ENCODE peak calls at places on chromosomes 16 and 17, in seven cellular contexts. O is stimulated activated CD8-positive, alpha-beta memory T cell treated with anti-CD3 and anti-CD28 coated beads, Interleukin-12 subunit alpha, Interleukin-12 subunit beta, amount 100 ng/mL, for 4 hours; C is HTR-8/SVneo; L is mesothelial cell of epicardium; M is EH; Y is hepatic stellate cell; E is memory B cell. V is an unnamed sample.
A peak's percentile ranks its signal among the peaks of the same experiment; 100 is the strongest.

GRCh38 chr17:45320931-45321461 is 4.2 kb upstream of the MAP3K14 start:
- DNase-seq in L (no peak), O (no peak), C (peak; percentile 98), M (peak; percentile 100), Y (peak; percentile 89), E (no peak), V (no peak)

GRCh38 chr16:67185866-67186134 is 2.0 kb upstream of the MATCAP1 start:
- DNase-seq in M (no peak), C (no peak), Y (no peak), L (no peak), O (no peak), E (no peak), V (no peak)

GRCh38 chr17:16926061-16926511 is 45.8 kb downstream of the TNFRSF13B start:
- DNase-seq in O (no peak), C (no peak), M (no peak), L (no peak), Y (no peak), E (no peak), V (no peak)

GRCh38 chr16:83994087-83994486 is 26.0 kb downstream of the NECAB2 start:
- DNase-seq in Y (peak; percentile 90), E (no peak), M (peak; percentile 87), L (no peak), C (peak; percentile 58), O (no peak), V (no peak)

GRCh38 chr17:872843-873242 is 90.7 kb downstream of the MRM3 start:
- DNase-seq in M (no peak), C (no peak), L (no peak), E (no peak), Y (no peak), O (no peak), V (no peak)

GRCh38 chr16:12675852-12676251 is 127.8 kb downstream of the CPPED1 start:
- DNase-seq in O (no peak), E (no peak), Y (no peak), L (no peak), C (peak; percentile 13), M (peak; percentile 68), V (no peak)

GRCh38 chr16:25063865-25064264 is 47.7 kb upstream of the LCMT1 start:
- DNase-seq in Y (peak; percentile 79), L (no peak), C (no peak), O (no peak), E (no peak), M (peak; percentile 69), V (no peak)

GRCh38 chr17:7133424-7133823 is 18.8 kb upstream of the ASGR2 start:
- DNase-seq in M (peak; percentile 25), C (no peak), O (peak; percentile 53), E (peak; percentile 52), Y (no peak), L (no peak), V (no peak)

GRCh38 chr17:16997514-16998429 is 25.9 kb upstream of the TNFRSF13B start:
- DNase-seq in E (no peak), C (no peak), M (no peak), O (peak; percentile 45), L (no peak), Y (peak; percentile 59), V (no peak)

GRCh38 chr16:2374644-2375043 is 34.1 kb upstream of the ABCA3 start:
- DNase-seq in L (no peak), Y (no peak), O (no peak), E (no peak), M (no peak), C (no peak), V (no peak)

GRCh38 chr17:66175892-66176291 is 16.0 kb downstream of the CEP112 start:
- DNase-seq in Y (no peak), M (peak; percentile 28), L (no peak), O (no peak), C (no peak), E (no peak), V (no peak)

GRCh38 chr16:2420035-2420434 is 9.2 kb upstream of the CCNF start:
- DNase-seq in C (no peak), M (peak; percentile 39), O (no peak), E (no peak), L (no peak), Y (no peak), V (no peak)

GRCh38 chr16:66358231-66358630 is 8.3 kb upstream of the CDH5 start:
- DNase-seq in O (no peak), E (no peak), M (no peak), C (no peak), L (no peak), Y (no peak), V (no peak)

GRCh38 chr17:50863221-50863843 is 2.8 kb downstream of the TOB1 start:
- DNase-seq in M (peak; percentile 43), L (no peak), E (no peak), Y (no peak), C (no peak), O (no peak), V (no peak)

GRCh38 chr17:57257213-57257873 is 1.0 kb downstream of the MSI2 start:
- DNase-seq in L (no peak), C (no peak), Y (no peak), M (no peak), O (no peak), E (no peak), V (no peak)

GRCh38 chr17:57993471-57994365 is 5.7 kb upstream of the VEZF1 start:
- DNase-seq in L (no peak), E (no peak), M (no peak), C (no peak), O (no peak), Y (no peak), V (no peak)

GRCh38 chr17:40519089-40519775 is 17.8 kb upstream of the TNS4 start:
- DNase-seq in Y (no peak), L (no peak), E (no peak), C (no peak), M (no peak), O (no peak), V (no peak)

GRCh38 chr17:45895304-45895968 is 1.1 kb downstream of the MAPT start:
- DNase-seq in L (peak; percentile 53), O (no peak), Y (no peak), C (no peak), M (no peak), E (peak; percentile 40), V (no peak)

GRCh38 chr17:77944390-77945222 is 13.9 kb upstream of the TNRC6C start:
- DNase-seq in M (no peak), E (no peak), C (no peak), O (no peak), L (no peak), Y (no peak), V (no peak)

GRCh38 chr16:88015806-88016140 is 64.5 kb downstream of the BANP start:
- DNase-seq in Y (no peak), C (no peak), L (no peak), M (no peak), E (no peak), O (no peak), V (no peak)

GRCh38 chr17:8883353-8883752 is 15.9 kb upstream of the PIK3R6 start:
- DNase-seq in E (no peak), L (no peak), C (no peak), M (no peak), O (no peak), Y (no peak), V (no peak)

GRCh38 chr17:82110298-82110697 is 12.3 kb upstream of the FASN start:
- DNase-seq in E (no peak), L (no peak), Y (no peak), C (no peak), M (no peak), O (no peak), V (no peak)

GRCh38 chr17:39486242-39486641 is 25.0 kb downstream of the CDK12 start:
- DNase-seq in L (no peak), E (no peak), C (no peak), Y (no peak), O (no peak), M (peak; percentile 78), V (no peak)

GRCh38 chr17:64938925-64939474 is 19.7 kb upstream of the LRRC37A3 start:
- DNase-seq in O (peak; percentile 20), E (peak; percentile 40), C (peak; percentile 51), Y (peak; percentile 38), M (peak; percentile 42), L (no peak), V (no peak)

GRCh38 chr16:65154321-65154720 is 32.5 kb upstream of the CDH11 start:
- DNase-seq in E (no peak), Y (no peak), O (no peak), L (no peak), M (peak; percentile 30), C (no peak), V (no peak)

GRCh38 chr17:50108556-50108955 is 13.4 kb downstream of the PDK2 start:
- DNase-seq in E (no peak), Y (no peak), C (no peak), M (no peak), L (no peak), O (no peak), V (no peak)

GRCh38 chr17:61405047-61405685 is 5.5 kb downstream of the TBX2 start:
- DNase-seq in E (peak; percentile 42), O (no peak), M (no peak), L (no peak), Y (no peak), C (no peak), V (peak; percentile 17)

GRCh38 chr16:65546353-65546791 is 424.5 kb upstream of the CDH11 start:
- DNase-seq in O (no peak), C (no peak), E (no peak), L (no peak), Y (no peak), M (peak; percentile 78), V (no peak)

GRCh38 chr17:47718634-47719405 is 14.2 kb upstream of the TBX21 start:
- DNase-seq in E (no peak), L (no peak), M (no peak), C (no peak), Y (no peak), O (no peak), V (no peak)

GRCh38 chr16:57591870-57592485 is 36.5 kb upstream of the ADGRG1 start:
- DNase-seq in O (no peak), L (no peak), M (no peak), E (no peak), Y (no peak), C (no peak), V (no peak)

GRCh38 chr17:21240375-21241055 is 12.7 kb downstream of the NATD1 start:
- DNase-seq in Y (no peak), C (no peak), E (no peak), M (no peak), O (no peak), L (no peak), V (no peak)

GRCh38 chr17:74290340-74290739 is 16.3 kb downstream of the DNAI2 start:
- DNase-seq in Y (no peak), L (no peak), C (no peak), O (no peak), E (no peak), M (no peak), V (no peak)

GRCh38 chr17:10513284-10514067 is 4.9 kb downstream of the MYH1 start:
- DNase-seq in O (no peak), C (no peak), L (no peak), E (no peak), M (peak; percentile 52), Y (no peak), V (no peak)

GRCh38 chr17:60421273-60422161 is 772 bp upstream of the CHCT1 start:
- DNase-seq in L (peak; percentile 78), M (peak; percentile 72), Y (peak; percentile 83), C (peak; percentile 82), E (peak; percentile 87), O (peak; percentile 58), V (peak; percentile 62)

GRCh38 chr17:45235071-45236001 is 13.7 kb downstream of the FMNL1 start:
- DNase-seq in O (no peak), Y (peak; percentile 80), C (peak; percentile 83), L (peak; percentile 74), E (peak; percentile 75), M (peak; percentile 76), V (peak; percentile 92)

GRCh38 chr17:76270770-76271668 is 5.9 kb downstream of the UBALD2 start:
- DNase-seq in O (no peak), C (no peak), Y (no peak), L (no peak), M (no peak), E (peak; percentile 49), V (no peak)

GRCh38 chr17:17783121-17783824 is 53.5 kb downstream of the SREBF1 start:
- DNase-seq in O (peak; percentile 40), L (peak; percentile 64), E (peak; percentile 37), C (no peak), M (no peak), Y (no peak), V (no peak)

GRCh38 chr17:27181935-27182334 is 112.0 kb upstream of the WSB1 start:
- DNase-seq in C (no peak), L (no peak), O (no peak), Y (no peak), M (no peak), E (no peak), V (no peak)